ENCODE peak calls at places on chromosome 15, in seven cellular contexts. G is NCI-H345; K is fibroblast of lung; R is activated CD8-positive, alpha-beta T cell treated with anti-CD3 and anti-CD28 coated beads for 36 hours; W is endothelial cell; O is IMR-90; Q is stimulated activated effector memory CD8-positive, alpha-beta T cell treated with anti-CD3 and anti-CD28 coated beads, Interleukin-12 subunit alpha, Interleukin-12 subunit beta, amount 100 ng/mL, for 72 hours. U is an unnamed sample.

GRCh38 chr15:33310481-33311311 is at the start of gene RYR3:
- DNase-seq in R (no peak), K (peak; percentile 9), W (peak; percentile 50), G (peak; percentile 30), O (no peak), Q (no peak), U (peak; percentile 56)

GRCh38 chr15:88003928-88004327 is 252.6 kb downstream of the NTRK3 start:
- DNase-seq in R (no peak), O (no peak), Q (no peak), W (no peak), G (no peak), K (no peak), U (peak; percentile 19)

GRCh38 chr15:81001180-81002003 is 669 bp downstream of the TLNRD1 start:
- DNase-seq in O (peak; percentile 35), G (peak; percentile 27), W (peak; percentile 51), Q (peak; percentile 77), K (peak; percentile 41), R (peak; percentile 61), U (no peak)

GRCh38 chr15:32030795-32031194 is 480 bp downstream of the CHRNA7 start:
- DNase-seq in O (no peak), Q (no peak), R (no peak), G (no peak), K (peak; percentile 1), W (no peak), U (peak; percentile 40)

GRCh38 chr15:72353266-72353665 is 22.5 kb downstream of the HEXA start:
- DNase-seq in W (no peak), K (peak; percentile 20), O (peak; percentile 58), Q (no peak), G (no peak), R (no peak), U (no peak)

GRCh38 chr15:62391565-62392262 is 226.6 kb upstream of the C2CD4B start:
- DNase-seq in W (peak; percentile 43), O (peak; percentile 34), R (peak; percentile 38), G (no peak), Q (peak; percentile 64), K (peak; percentile 64), U (peak; percentile 56)

GRCh38 chr15:58361291-58361759 is 70.5 kb upstream of the LIPC start:
- DNase-seq in Q (no peak), W (no peak), K (peak; percentile 98), O (peak; percentile 99), R (no peak), G (peak; percentile 0), U (peak; percentile 58)

GRCh38 chr15:35545316-35545824 is 595 bp downstream of the DPH6 start:
- DNase-seq in R (peak; percentile 14), G (no peak), W (peak; percentile 38), K (peak; percentile 79), Q (no peak), O (peak; percentile 60), U (peak; percentile 51)

GRCh38 chr15:56369234-56369633 is 4.0 kb downstream of the TEX9 start:
- DNase-seq in K (no peak), O (no peak), W (no peak), Q (no peak), G (no peak), R (no peak), U (no peak)

GRCh38 chr15:69852482-69853275 is 245.0 kb downstream of the TLE3 start:
- DNase-seq in O (peak; percentile 86), G (no peak), K (peak; percentile 27), R (no peak), Q (no peak), W (no peak), U (no peak)

GRCh38 chr15:55627730-55628368 is 39.7 kb upstream of the PYGO1 start:
- DNase-seq in O (peak; percentile 95), G (no peak), R (no peak), K (peak; percentile 93), W (no peak), Q (no peak), U (no peak)

GRCh38 chr15:101528108-101528916 is 38.8 kb upstream of the PCSK6 start:
- DNase-seq in G (no peak), O (no peak), Q (no peak), R (no peak), K (no peak), W (no peak), U (peak; percentile 5)

GRCh38 chr15:78070049-78070698 is 7.3 kb downstream of the TBC1D2B start:
- DNase-seq in W (no peak), O (no peak), G (no peak), Q (peak; percentile 55), K (no peak), R (peak; percentile 72), U (no peak)

GRCh38 chr15:34799149-34799824 is 3.9 kb upstream of the ACTC1 start:
- DNase-seq in K (peak; percentile 29), Q (no peak), R (no peak), G (peak; percentile 55), O (no peak), W (no peak), U (no peak)

GRCh38 chr15:100602822-100603393 is 519 bp downstream of the ASB7 start:
- DNase-seq in R (peak; percentile 74), W (peak; percentile 30), Q (peak; percentile 88), G (peak; percentile 4), O (peak; percentile 20), K (no peak), U (peak; percentile 24)

GRCh38 chr15:29376580-29376979 is 107.0 kb upstream of the NSMCE3 start:
- DNase-seq in G (no peak), R (no peak), Q (no peak), K (no peak), O (no peak), W (no peak), U (no peak)

GRCh38 chr15:73959012-73959581 is 32.8 kb downstream of the LOXL1 start:
- DNase-seq in G (no peak), O (no peak), K (no peak), Q (no peak), R (peak; percentile 48), W (no peak), U (no peak)

GRCh38 chr15:89749951-89750559 is 994 bp downstream of the MESP1 start:
- DNase-seq in W (no peak), Q (peak; percentile 63), G (peak; percentile 15), K (no peak), R (peak; percentile 21), O (no peak), U (peak; percentile 34)

GRCh38 chr15:93619597-93619996 is 530.6 kb upstream of the RGMA start:
- DNase-seq in K (no peak), G (no peak), Q (no peak), W (no peak), R (no peak), O (no peak), U (no peak)

GRCh38 chr15:100438570-100438969 is 90.2 kb downstream of the CERS3 start:
- DNase-seq in Q (no peak), G (peak; percentile 91), K (peak; percentile 17), R (peak; percentile 70), W (no peak), O (no peak), U (peak; percentile 16)